ENCODE peak calls at places on chromosomes 16 and 17, in six cellular contexts. B is GM23338, Y is H1, E is WTC11, T is HepG2, O is GM12878. F is an unnamed sample.

GRCh38 chr16:67943619-67944503 is at the start of gene LCAT:
- DNase-seq in B (no peak), Y (no peak), E (no peak), T (peak; percentile 78), O (no peak), F (peak; percentile 48)

GRCh38 chr17:29840884-29841283 is 89.1 kb downstream of the SSH2 start:
- DNase-seq in B (no peak), Y (no peak), E (no peak), T (no peak), O (no peak), F (no peak)

GRCh38 chr17:40092581-40092980 is 7.8 kb downstream of the NR1D1 start:
- DNase-seq in B (no peak), Y (no peak), E (no peak), T (no peak), O (no peak), F (no peak)

GRCh38 chr17:48181653-48182052 is 74.1 kb downstream of the SNX11 start:
- DNase-seq in B (peak; percentile 78), Y (no peak), E (peak; percentile 44), T (no peak), O (no peak), F (peak; percentile 34)

GRCh38 chr16:10883004-10883403 is 6.0 kb downstream of the CIITA start:
- DNase-seq in B (peak; percentile 3), Y (no peak), E (no peak), T (no peak), O (no peak), F (no peak)

GRCh38 chr17:80800775-80801391 is 190.8 kb upstream of the CHMP6 start:
- DNase-seq in B (no peak), Y (no peak), E (no peak), T (no peak), O (no peak), F (no peak)

GRCh38 chr17:37762669-37763068 is 17.8 kb upstream of the HNF1B start:
- DNase-seq in B (no peak), Y (no peak), E (no peak), T (no peak), O (no peak), F (no peak)

GRCh38 chr17:21223086-21223485 is 9.1 kb upstream of the TMEM11 start:
- DNase-seq in B (no peak), Y (no peak), E (no peak), T (no peak), O (no peak), F (no peak)

GRCh38 chr16:19524866-19525723 is 1.4 kb downstream of the CCP110 start:
- DNase-seq in B (peak; percentile 57), Y (no peak), E (no peak), T (no peak), O (peak; percentile 45), F (no peak)

GRCh38 chr16:49859139-49859947 is 3.4 kb upstream of the ZNF423 start:
- DNase-seq in B (peak; percentile 50), Y (no peak), E (peak; percentile 38), T (no peak), O (no peak), F (peak; percentile 39)

GRCh38 chr16:70662991-70663523 is 16.7 kb downstream of the IL34 start:
- DNase-seq in B (no peak), Y (no peak), E (no peak), T (no peak), O (no peak), F (no peak)

GRCh38 chr16:86772231-86772510 is 193.8 kb downstream of the FOXL1 start:
- DNase-seq in B (no peak), Y (no peak), E (no peak), T (no peak), O (no peak), F (no peak)

GRCh38 chr17:62907961-62908360 is 58.1 kb upstream of the TANC2 start:
- DNase-seq in B (no peak), Y (no peak), E (no peak), T (no peak), O (no peak), F (no peak)

GRCh38 chr17:43114101-43114691 is 11.0 kb downstream of the BRCA1 start:
- DNase-seq in B (no peak), Y (no peak), E (no peak), T (peak; percentile 87), O (no peak), F (no peak)

GRCh38 chr17:4142107-4142900 is 526 bp downstream of the ZZEF1 start:
- DNase-seq in B (peak; percentile 62), Y (no peak), E (peak; percentile 37), T (peak; percentile 27), O (no peak), F (no peak)

GRCh38 chr17:41667280-41668008 is 21.2 kb upstream of the EIF1 start:
- DNase-seq in B (no peak), Y (no peak), E (no peak), T (no peak), O (no peak), F (no peak)

GRCh38 chr17:164536-165235 is 16.8 kb downstream of the DOC2B start:
- DNase-seq in B (peak; percentile 68), Y (no peak), E (peak; percentile 59), T (peak; percentile 40), O (no peak), F (peak; percentile 19)

GRCh38 chr16:54177052-54177856 is 109.3 kb downstream of the IRX3 start:
- DNase-seq in B (no peak), Y (no peak), E (no peak), T (no peak), O (no peak), F (no peak)

GRCh38 chr17:44361292-44362055 is 2.2 kb downstream of the FAM171A2 start:
- DNase-seq in B (peak; percentile 39), Y (no peak), E (no peak), T (no peak), O (no peak), F (no peak)

GRCh38 chr17:80677214-80677756 is 132.6 kb downstream of the RPTOR start:
- DNase-seq in B (no peak), Y (no peak), E (no peak), T (no peak), O (no peak), F (no peak)

GRCh38 chr17:22490399-22490798 is 798.1 kb downstream of the KCNJ18 start:
- DNase-seq in B (no peak), Y (no peak), E (no peak), T (no peak), O (no peak), F (no peak)

GRCh38 chr17:79009397-79010303 is at the start of gene CANT1:
- DNase-seq in B (peak; percentile 92), Y (peak; percentile 43), E (peak; percentile 77), T (peak; percentile 84), O (peak; percentile 64), F (peak; percentile 95)

GRCh38 chr17:82957961-82958491 is 118.2 kb upstream of the ZNF750 start:
- DNase-seq in B (no peak), Y (no peak), E (no peak), T (no peak), O (no peak), F (no peak)

GRCh38 chr17:40190197-40191021 is 13.1 kb downstream of the RAPGEFL1 start:
- DNase-seq in B (peak; percentile 84), Y (no peak), E (peak; percentile 73), T (peak; percentile 59), O (no peak), F (peak; percentile 49)

GRCh38 chr17:1577186-1577585 is 14.6 kb upstream of the PITPNA start:
- DNase-seq in B (peak; percentile 58), Y (no peak), E (no peak), T (peak; percentile 57), O (no peak), F (no peak)
- TF ChIP-seq CREB1 in B (no peak), Y (no peak), E (no peak), T (no peak), O (no peak), F (no peak)

DNA sequence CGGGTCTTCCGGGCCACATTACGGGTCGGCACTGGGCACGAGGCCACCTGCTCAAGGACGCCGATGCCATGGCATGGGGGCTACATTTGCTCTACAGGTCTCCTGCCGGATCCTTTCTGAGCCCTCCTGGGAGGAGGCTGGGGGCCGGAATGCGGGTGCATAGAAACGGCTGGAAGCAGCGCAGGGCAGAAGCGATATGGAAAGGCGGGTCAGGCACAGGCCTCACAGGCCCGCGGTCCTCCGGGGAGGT is 28.4 kb downstream of the AXIN1 start:
- DNase-seq in B (no peak), Y (no peak), E (no peak), T (no peak), O (no peak), F (no peak)
- TF ChIP-seq CREB1 in B (no peak), Y (no peak), E (no peak), T (no peak), O (no peak), F (no peak)

GRCh38 chr17:75764711-75765421 is at the start of gene GALK1:
- DNase-seq in B (peak; percentile 79), Y (no peak), E (peak; percentile 67), T (peak; percentile 59), O (no peak), F (peak; percentile 89)

GRCh38 chr17:75767881-75768280 is 2.9 kb upstream of the GALK1 start:
- DNase-seq in B (no peak), Y (no peak), E (no peak), T (no peak), O (no peak), F (no peak)

GRCh38 chr17:75764417-75764710 is 628 bp downstream of the GALK1 start:
- DNase-seq in B (no peak), Y (no peak), E (no peak), T (no peak), O (no peak), F (no peak)

GRCh38 chr17:75763613-75764416 is 1.2 kb downstream of the GALK1 start:
- DNase-seq in B (no peak), Y (no peak), E (no peak), T (peak; percentile 74), O (no peak), F (no peak)

GRCh38 chr17:75765981-75766380 is 989 bp upstream of the GALK1 start:
- DNase-seq in B (no peak), Y (no peak), E (no peak), T (no peak), O (no peak), F (no peak)
- TF ChIP-seq CREB1 in B (no peak), Y (no peak), E (no peak), T (no peak), O (no peak), F (no peak)

GRCh38 chr17:32820440-32820839 is 56.5 kb downstream of the MYO1D start:
- DNase-seq in B (no peak), Y (no peak), E (no peak), T (no peak), O (no peak), F (no peak)

GRCh38 chr17:32815460-32815859 is 61.5 kb downstream of the MYO1D start:
- DNase-seq in B (no peak), Y (no peak), E (no peak), T (no peak), O (no peak), F (no peak)

GRCh38 chr17:32822996-32823395 is 53.9 kb downstream of the MYO1D start:
- DNase-seq in B (no peak), Y (no peak), E (no peak), T (no peak), O (no peak), F (no peak)

GRCh38 chr17:32819787-32820186 is 57.1 kb downstream of the MYO1D start:
- DNase-seq in B (no peak), Y (no peak), E (no peak), T (no peak), O (no peak), F (no peak)

DNA sequence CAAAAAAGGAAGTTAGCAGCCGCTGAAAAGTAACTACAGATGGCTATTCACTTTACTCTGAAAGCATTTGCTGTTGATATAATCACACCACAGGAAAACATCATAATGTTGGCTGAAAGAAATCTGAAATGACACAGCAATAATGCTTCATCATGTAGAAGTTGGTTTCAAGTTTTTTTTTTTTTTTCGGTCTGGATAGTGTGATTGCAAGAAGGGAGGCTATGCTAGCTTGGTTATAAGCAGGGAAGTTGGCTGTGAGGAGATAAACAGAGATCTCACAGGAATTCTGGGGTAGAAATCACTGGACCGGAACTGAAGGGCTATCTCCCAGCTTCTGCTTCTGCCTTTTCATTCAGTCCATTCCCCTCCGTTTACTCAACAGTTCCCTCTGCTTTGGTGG is 57.9 kb downstream of the MYO1D start:
- DNase-seq in B (no peak), Y (no peak), E (no peak), T (no peak), O (no peak), F (peak; percentile 81)
- TF ChIP-seq CREB1 in B (no peak), Y (no peak), E (no peak), T (no peak), O (no peak), F (no peak)